ENCODE peak calls at places on chromosomes 5 and 9, in four cellular contexts. W is ovary, X is Calu3, Z is aorta. J is an unnamed sample.
A peak's percentile ranks its signal among the peaks of the same experiment; 100 is the strongest.

GRCh38 chr5:146467729-146468128 is 20.6 kb downstream of the TCERG1 start:
- DNase-seq in W (no peak), X (no peak), Z (no peak), J (no peak)

GRCh38 chr9:97703437-97704326 is 6.5 kb upstream of the XPA start:
- DNase-seq in W (no peak), X (peak; percentile 40), Z (no peak), J (peak; percentile 58)

GRCh38 chr5:42995152-42995751 is 44.9 kb downstream of the ANXA2R start:
- DNase-seq in W (no peak), X (no peak), Z (no peak), J (no peak)

GRCh38 chr5:74394924-74395880 is 245.3 kb downstream of the ENC1 start:
- DNase-seq in W (no peak), X (peak; percentile 88), Z (no peak), J (peak; percentile 97)

GRCh38 chr5:179376701-179377420 is 31.6 kb upstream of the ADAMTS2 start:
- DNase-seq in W (no peak), X (no peak), Z (peak; percentile 68), J (no peak)

GRCh38 chr5:35158627-35159369 is 71.5 kb downstream of the PRLR start:
- DNase-seq in W (no peak), X (no peak), Z (no peak), J (no peak)

GRCh38 chr5:444226-444625 is 1.2 kb downstream of the EXOC3 start:
- DNase-seq in W (no peak), X (no peak), Z (peak; percentile 9), J (no peak)

GRCh38 chr9:113634597-113635515 is 171.3 kb downstream of the RGS3 start:
- DNase-seq in W (no peak), X (no peak), Z (peak; percentile 51), J (no peak)

GRCh38 chr5:157761690-157762611 is 18.4 kb downstream of the LSM11 start:
- DNase-seq in W (no peak), X (peak; percentile 62), Z (no peak), J (peak; percentile 36)

GRCh38 chr9:127586537-127586936 is 25.5 kb upstream of the STXBP1 start:
- DNase-seq in W (peak; percentile 81), X (peak; percentile 79), Z (peak; percentile 88), J (peak; percentile 90)

GRCh38 chr5:82918311-82919031 is 158.7 kb downstream of the TMEM167A start:
- DNase-seq in W (no peak), X (no peak), Z (no peak), J (no peak)

GRCh38 chr5:150340614-150341265 is 16.8 kb upstream of the TCOF1 start:
- DNase-seq in W (no peak), X (no peak), Z (no peak), J (no peak)

GRCh38 chr5:176697929-176698520 is 50.7 kb downstream of the TSPAN17 start:
- DNase-seq in W (no peak), X (no peak), Z (no peak), J (no peak)

GRCh38 chr5:58787982-58788381 is 205.1 kb downstream of the RAB3C start:
- DNase-seq in W (no peak), X (no peak), Z (no peak), J (no peak)

GRCh38 chr5:109186759-109187158 is 223.0 kb downstream of the PJA2 start:
- DNase-seq in W (no peak), X (no peak), Z (no peak), J (no peak)